ENCODE peak calls at places on chromosomes 12 and 14, in ten cellular contexts. R, L, M, Q, O, E, W, P, Y and V are unnamed samples.

GRCh38 chr12:102833687-102834435 is 83.2 kb downstream of the PAH start:
- DNase-seq in L (peak; percentile 2), Y (no peak), P (no peak), W (no peak), R (no peak), E (peak; percentile 45), M (no peak), Q (peak; percentile 80), O (peak; percentile 48), V (peak; percentile 10)

GRCh38 chr12:80698266-80698665 is 9.2 kb upstream of the MYF6 start:
- DNase-seq in O (no peak), W (no peak), M (no peak), E (no peak), P (no peak), L (no peak), Y (no peak), Q (no peak), R (no peak), V (no peak)

GRCh38 chr12:8026282-8026637 is 6.3 kb upstream of the FOXJ2 start:
- DNase-seq in R (no peak), P (no peak), W (no peak), M (no peak), L (no peak), Q (no peak), O (no peak), Y (no peak), E (no peak), V (no peak)

GRCh38 chr14:58772061-58772604 is 134.4 kb downstream of the DACT1 start:
- DNase-seq in O (no peak), L (no peak), E (no peak), M (no peak), W (no peak), Q (no peak), Y (no peak), R (no peak), P (no peak), V (no peak)

GRCh38 chr14:67987596-67987995 is 168.0 kb downstream of the RAD51B start:
- DNase-seq in M (peak; percentile 72), P (peak; percentile 95), E (no peak), R (peak; percentile 89), O (no peak), W (no peak), Q (no peak), L (peak; percentile 87), Y (no peak), V (peak; percentile 58)

GRCh38 chr12:124111006-124111405 is 138.0 kb downstream of the ZNF664 start:
- DNase-seq in W (no peak), R (no peak), E (no peak), O (no peak), M (no peak), Y (no peak), L (no peak), P (no peak), Q (no peak), V (no peak)

GRCh38 chr14:24130380-24130716 is at the start of gene FITM1:
- DNase-seq in O (no peak), Q (no peak), L (no peak), R (no peak), P (no peak), M (no peak), W (no peak), Y (no peak), E (no peak), V (no peak)

GRCh38 chr14:104770851-104771272 is 17.9 kb downstream of the SIVA1 start:
- DNase-seq in E (no peak), W (no peak), R (no peak), M (no peak), Y (no peak), O (no peak), P (no peak), Q (no peak), L (peak; percentile 26), V (no peak)

GRCh38 chr12:94638521-94638920 is 11.8 kb downstream of the TMCC3 start:
- DNase-seq in E (no peak), M (no peak), W (no peak), L (no peak), P (no peak), O (no peak), Y (no peak), R (no peak), Q (no peak), V (no peak)

GRCh38 chr12:94644141-94644575 is 6.2 kb downstream of the TMCC3 start:
- DNase-seq in E (peak; percentile 67), Y (peak; percentile 58), M (no peak), R (peak; percentile 50), P (peak; percentile 24), W (peak; percentile 59), L (peak; percentile 84), O (no peak), Q (no peak), V (peak; percentile 13)

GRCh38 chr12:94643585-94643984 is 6.8 kb downstream of the TMCC3 start:
- DNase-seq in M (no peak), E (peak; percentile 18), P (no peak), Q (no peak), O (no peak), R (no peak), Y (peak; percentile 57), L (peak; percentile 18), W (no peak), V (no peak)

GRCh38 chr12:94640134-94640928 is 10.0 kb downstream of the TMCC3 start:
- DNase-seq in W (no peak), L (peak; percentile 91), R (peak; percentile 62), E (peak; percentile 96), Q (no peak), M (no peak), P (peak; percentile 11), O (no peak), Y (no peak), V (no peak)

DNA sequence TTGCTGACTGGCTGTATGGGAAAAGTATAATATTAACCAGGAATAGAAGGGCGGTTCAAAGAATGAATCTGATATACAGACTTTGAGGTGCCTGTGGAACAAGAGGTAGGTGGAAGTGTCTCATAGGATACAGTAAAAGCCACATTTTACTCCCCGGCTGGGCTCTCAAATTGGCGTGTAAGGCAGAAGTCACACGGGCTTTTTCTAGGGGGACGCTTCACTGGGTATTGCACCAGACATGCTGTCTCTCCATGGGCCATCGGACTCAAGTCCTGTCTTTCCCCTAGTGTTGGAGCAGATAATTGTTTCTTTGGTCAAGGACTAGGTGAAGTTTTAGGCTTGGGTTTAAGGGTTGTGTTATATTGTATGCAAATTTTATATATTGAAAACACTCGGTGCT is 9.1 kb downstream of the TMCC3 start:
- DNase-seq in R (no peak), E (no peak), L (no peak), M (no peak), Q (no peak), W (no peak), O (no peak), Y (no peak), P (no peak), V (no peak)
- TF ChIP-seq CTCF in R (no peak), E (no peak), L (no peak), M (no peak), Q (no peak), W (no peak), O (no peak), Y (no peak), P (no peak), V (no peak)

GRCh38 chr14:91910201-91910600 is 37.3 kb downstream of the FBLN5 start:
- DNase-seq in O (no peak), R (no peak), L (no peak), Q (no peak), E (no peak), W (no peak), P (no peak), Y (no peak), M (no peak), V (no peak)

GRCh38 chr14:91906374-91906773 is 39.0 kb upstream of the TC2N start:
- DNase-seq in P (no peak), E (no peak), W (no peak), L (no peak), Y (no peak), R (no peak), M (no peak), O (no peak), Q (no peak), V (no peak)

GRCh38 chr14:91912035-91912434 is 35.5 kb downstream of the FBLN5 start:
- DNase-seq in R (no peak), O (no peak), E (peak; percentile 45), Q (no peak), L (no peak), W (no peak), P (no peak), Y (no peak), M (no peak), V (no peak)

GRCh38 chr14:91911474-91912032 is 35.9 kb downstream of the FBLN5 start:
- DNase-seq in P (peak; percentile 33), W (no peak), Q (peak; percentile 73), L (peak; percentile 65), E (peak; percentile 78), R (peak; percentile 70), O (peak; percentile 11), Y (no peak), M (no peak), V (no peak)
- TF ChIP-seq CTCF in P (peak; percentile 43), W (peak; percentile 45), Q (peak; percentile 75), L (peak; percentile 61), E (peak; percentile 64), R (peak; percentile 67), O (peak; percentile 64), Y (peak; percentile 48), M (peak; percentile 60), V (peak; percentile 53)

GRCh38 chr12:2385529-2385928 is 332.7 kb downstream of the CACNA1C start:
- DNase-seq in Y (no peak), R (no peak), E (no peak), Q (no peak), W (no peak), L (no peak), O (no peak), M (no peak), P (no peak), V (no peak)

GRCh38 chr12:2384029-2384386 is 331.2 kb downstream of the CACNA1C start:
- DNase-seq in L (peak; percentile 8), E (no peak), W (no peak), P (peak; percentile 47), Q (no peak), O (no peak), Y (no peak), M (no peak), R (no peak), V (no peak)

GRCh38 chr12:2383276-2384028 is 330.7 kb downstream of the CACNA1C start:
- DNase-seq in R (no peak), M (no peak), P (no peak), L (no peak), E (no peak), Y (peak; percentile 62), O (no peak), W (no peak), Q (peak; percentile 20), V (no peak)

GRCh38 chr12:2384533-2385328 is 331.9 kb downstream of the CACNA1C start:
- DNase-seq in L (peak; percentile 58), P (peak; percentile 87), Y (no peak), Q (no peak), W (no peak), O (no peak), E (no peak), R (peak; percentile 40), M (peak; percentile 53), V (peak; percentile 65)

DNA sequence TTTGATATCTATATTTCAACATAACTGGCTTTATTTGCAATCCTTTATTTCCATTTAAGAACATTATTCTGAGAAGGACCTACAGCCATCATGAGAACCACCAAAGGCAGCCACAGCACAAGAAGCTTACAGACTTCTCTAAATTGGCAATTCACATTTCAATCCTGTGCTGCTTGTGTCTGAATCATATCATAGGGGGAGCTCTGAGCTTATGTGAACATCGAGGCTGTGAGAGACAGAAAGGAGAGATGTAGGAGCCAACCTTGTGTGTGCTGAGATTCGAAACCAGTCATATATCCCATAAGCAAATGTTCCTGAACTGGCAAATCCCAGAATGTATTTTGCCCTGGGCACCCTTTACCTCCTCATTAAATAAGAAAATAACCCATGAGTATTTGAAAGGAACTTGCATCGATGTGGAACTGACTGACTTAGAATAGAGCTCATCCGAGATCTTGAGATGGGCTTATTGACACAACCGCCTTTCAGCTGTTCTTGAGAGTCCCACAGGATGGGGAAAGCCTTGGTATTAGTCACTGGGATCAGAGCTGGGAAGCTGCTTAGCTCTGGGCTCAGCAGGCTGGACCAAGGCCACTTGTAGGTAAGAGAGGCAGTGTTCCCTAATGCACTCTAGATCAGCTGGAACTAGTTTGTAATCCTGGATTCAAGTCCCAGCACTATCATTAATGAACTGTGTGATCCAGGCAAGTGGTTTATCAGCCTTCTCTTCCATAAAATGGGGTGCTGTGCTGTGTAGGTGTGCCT is 329.8 kb downstream of the CACNA1C start:
- DNase-seq in M (no peak), O (no peak), R (no peak), E (peak; percentile 16), Q (no peak), Y (no peak), P (peak; percentile 51), W (no peak), L (peak; percentile 21), V (no peak)
- TF ChIP-seq CTCF in M (peak; percentile 14), O (no peak), R (no peak), E (no peak), Q (no peak), Y (no peak), P (peak; percentile 18), W (no peak), L (no peak), V (no peak)

GRCh38 chr14:72818998-72819397 is 74.9 kb downstream of the DPF3 start:
- DNase-seq in P (no peak), R (no peak), Q (no peak), W (no peak), O (no peak), M (no peak), L (no peak), Y (no peak), E (no peak), V (no peak)
- TF ChIP-seq CTCF in P (no peak), R (no peak), Q (no peak), W (no peak), O (no peak), M (no peak), L (no peak), Y (no peak), E (no peak), V (no peak)